ENCODE peak calls at places on chromosome 9, in nine cellular contexts. U, G, A, Z, L, Y, S, J and Q are unnamed samples. For H3K27me3, the result is how much of the 10 kb centered on the place peaks cover.

GRCh38 chr9:23826120-23826629 is at the start of gene ELAVL2:
- DNase-seq in U (peak), G (peak), A (peak), Z (peak), L (peak), Y (peak), S (peak), J (peak), Q (peak)

GRCh38 chr9:37491939-37492338 is 6.2 kb downstream of the POLR1E start:
- DNase-seq in U (no peak), G (no peak), A (no peak), Z (no peak), L (no peak), Y (no peak), S (no peak), J (no peak), Q (no peak)

GRCh38 chr9:116391306-116391900 is 237.8 kb downstream of the PAPPA start:
- DNase-seq in U (no peak), G (no peak), A (no peak), Z (no peak), L (no peak), Y (no peak), S (no peak), J (no peak), Q (peak)

GRCh38 chr9:99485461-99485860 is 263.4 kb downstream of the SEC61B start:
- DNase-seq in U (no peak), G (no peak), A (no peak), Z (no peak), L (no peak), Y (no peak), S (no peak), J (no peak), Q (peak)

GRCh38 chr9:129283290-129283691 is 105.2 kb upstream of the IER5L start:
- DNase-seq in U (no peak), G (no peak), A (no peak), Z (no peak), L (no peak), Y (peak), S (no peak), J (peak), Q (no peak)

GRCh38 chr9:86321373-86321772 is 32.8 kb downstream of the TUT7 start:
- DNase-seq in U (no peak), G (no peak), A (no peak), Z (no peak), L (no peak), Y (no peak), S (no peak), J (no peak), Q (peak)

GRCh38 chr9:21833090-21833801 is 30.8 kb downstream of the MTAP start:
- DNase-seq in U (no peak), G (no peak), A (no peak), Z (no peak), L (no peak), Y (no peak), S (no peak), J (no peak), Q (no peak)

GRCh38 chr9:78074385-78075291 is 43.0 kb upstream of the GNAQ start:
- DNase-seq in U (peak), G (no peak), A (no peak), Z (no peak), L (no peak), Y (no peak), S (no peak), J (no peak), Q (no peak)

GRCh38 chr9:127563579-127563978 is 48.5 kb upstream of the STXBP1 start:
- DNase-seq in U (no peak), G (no peak), A (no peak), Z (no peak), L (no peak), Y (no peak), S (no peak), J (no peak), Q (no peak)

GRCh38 chr9:82020341-82020740 is 31.8 kb downstream of the SPATA31D1 start:
- DNase-seq in U (no peak), G (no peak), A (no peak), Z (no peak), L (no peak), Y (no peak), S (no peak), J (no peak), Q (no peak)

GRCh38 chr9:32015795-32016194 is 368.6 kb upstream of the ACO1 start:
- DNase-seq in U (no peak), G (no peak), A (no peak), Z (no peak), L (no peak), Y (no peak), S (no peak), J (no peak), Q (no peak)

GRCh38 chr9:101504188-101504587 is 29.5 kb upstream of the RNF20 start:
- DNase-seq in U (no peak), G (no peak), A (no peak), Z (no peak), L (no peak), Y (no peak), S (no peak), J (no peak), Q (no peak)

GRCh38 chr9:81562221-81563019 is 126.9 kb downstream of the TLE1 start:
- DNase-seq in U (no peak), G (peak), A (no peak), Z (no peak), L (no peak), Y (no peak), S (no peak), J (peak), Q (peak)

GRCh38 chr9:97504381-97505216 is 3.1 kb downstream of the TMOD1 start:
- DNase-seq in U (no peak), G (no peak), A (no peak), Z (no peak), L (no peak), Y (no peak), S (no peak), J (no peak), Q (no peak)

GRCh38 chr9:110152704-110153374 is 55.1 kb downstream of the C9orf152 start:
- DNase-seq in U (peak), G (peak), A (no peak), Z (peak), L (no peak), Y (no peak), S (peak), J (no peak), Q (peak)

GRCh38 chr9:105280730-105281129 is 36.3 kb downstream of the SLC44A1 start:
- DNase-seq in U (no peak), G (no peak), A (no peak), Z (no peak), L (no peak), Y (no peak), S (no peak), J (no peak), Q (no peak)

GRCh38 chr9:91246842-91247241 is 114.9 kb downstream of the AUH start:
- DNase-seq in U (no peak), G (peak), A (no peak), Z (no peak), L (peak), Y (no peak), S (no peak), J (no peak), Q (peak)

DNA sequence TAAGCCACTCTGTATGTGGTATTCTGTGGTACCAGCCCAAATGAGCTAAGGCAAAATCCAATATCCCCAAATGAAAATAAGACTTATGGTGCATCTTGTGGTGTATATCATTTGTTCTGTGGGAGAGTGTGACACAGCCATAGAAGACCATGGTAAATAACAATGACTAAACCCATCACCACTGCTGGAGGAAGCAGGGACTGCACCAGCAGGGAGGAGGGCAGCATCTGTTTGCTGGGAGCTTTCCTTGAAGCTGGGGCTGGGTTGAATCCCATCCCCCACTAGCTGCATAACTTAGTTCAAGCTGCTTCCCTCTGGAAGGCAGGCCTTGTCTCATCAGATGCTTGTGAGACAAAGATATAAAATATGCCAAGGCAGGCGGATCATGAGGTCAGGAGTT is 14.2 kb downstream of the GADD45G start:
- DNase-seq in U (no peak), G (peak), A (no peak), Z (no peak), L (no peak), Y (no peak), S (no peak), J (no peak), Q (no peak)
- H3K27me3 ChIP-seq in U (under half), G (under half), A (under half), Z (under half), L (under half), Y (under half), S (under half), J (under half), Q (under half)

GRCh38 chr9:76680716-76681431 is 83.4 kb upstream of the PCA3 start:
- DNase-seq in U (no peak), G (no peak), A (no peak), Z (no peak), L (no peak), Y (no peak), S (no peak), J (no peak), Q (no peak)
- H3K4me3 ChIP-seq in U (no peak), G (no peak), A (no peak), Z (no peak), L (no peak), Y (no peak), S (no peak), J (no peak), Q (no peak)

DNA sequence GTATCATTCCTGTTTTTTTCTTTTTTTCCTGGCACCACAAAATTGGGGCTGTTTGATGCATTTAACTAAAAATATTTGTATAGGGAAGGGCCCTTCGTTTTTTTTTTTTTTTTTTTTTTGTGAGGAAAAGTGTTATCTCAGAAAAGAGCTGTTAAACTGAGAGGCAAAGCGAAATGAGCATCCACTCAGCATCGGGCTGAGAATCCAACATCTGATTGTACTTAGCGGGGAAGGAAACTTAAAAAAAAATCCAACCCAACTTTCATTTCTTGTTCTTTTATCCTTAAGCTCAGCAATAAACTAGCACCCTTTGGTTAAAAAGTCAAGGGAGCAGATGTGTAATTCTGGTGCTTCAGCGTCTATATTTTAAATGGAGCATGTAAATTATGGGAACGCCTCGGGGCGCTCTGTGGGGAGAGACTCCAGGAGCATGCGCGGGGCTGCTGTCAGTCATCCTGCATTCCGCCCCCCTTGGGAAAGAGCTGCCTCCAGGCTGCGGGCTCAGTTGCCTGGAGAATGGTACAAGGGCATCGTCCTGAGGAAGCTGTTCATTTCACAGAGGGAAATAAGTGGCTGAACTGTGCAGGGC is 33.3 kb downstream of the DMRT2 start:
- DNase-seq in U (no peak), G (no peak), A (no peak), Z (peak), L (peak), Y (no peak), S (peak), J (no peak), Q (peak)
- H3K27me3 ChIP-seq in U (under half), G (under half), A (under half), Z (under half), L (under half), Y (under half), S (under half), J (under half), Q (under half)

DNA sequence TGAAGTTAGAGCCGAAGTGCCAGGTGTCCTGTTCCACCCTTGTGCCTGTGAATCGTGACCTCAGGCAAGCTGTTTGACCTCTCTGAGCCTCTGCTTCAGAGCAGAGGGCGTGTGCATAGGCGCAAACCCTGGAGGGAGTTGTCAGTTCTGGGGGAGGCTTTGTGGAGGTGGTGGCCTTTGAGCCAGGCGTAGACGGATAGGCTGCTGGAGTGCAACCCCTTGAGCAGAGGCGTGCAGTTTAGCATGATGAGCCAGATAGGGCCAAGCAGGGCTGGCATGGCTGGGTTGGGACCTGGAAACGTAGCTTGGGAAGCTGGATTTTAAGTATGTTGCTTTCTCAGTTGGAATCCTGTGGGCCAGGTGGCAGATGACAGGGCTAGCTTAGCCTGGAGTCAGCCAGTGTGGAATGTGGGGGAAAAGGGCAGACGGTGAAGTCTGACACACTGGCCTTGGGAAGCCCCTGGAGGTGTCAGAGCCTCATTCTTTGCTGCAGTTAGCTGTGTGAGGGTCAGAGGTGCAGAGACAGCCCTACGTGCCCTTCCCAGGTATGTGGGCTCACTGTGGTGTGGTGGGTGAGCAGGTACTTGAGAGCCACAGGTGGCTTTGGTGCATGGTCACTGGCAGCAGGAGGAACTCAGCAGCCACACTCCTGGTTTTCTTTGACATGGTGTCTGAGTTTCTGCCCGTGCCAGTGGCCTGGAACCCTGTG is 93.4 kb downstream of the DAB2IP start:
- DNase-seq in U (peak), G (peak), A (no peak), Z (no peak), L (no peak), Y (no peak), S (no peak), J (no peak), Q (no peak)
- H3K4me3 ChIP-seq in U (no peak), G (no peak), A (no peak), Z (no peak), L (no peak), Y (peak), S (peak), J (peak), Q (no peak)

DNA sequence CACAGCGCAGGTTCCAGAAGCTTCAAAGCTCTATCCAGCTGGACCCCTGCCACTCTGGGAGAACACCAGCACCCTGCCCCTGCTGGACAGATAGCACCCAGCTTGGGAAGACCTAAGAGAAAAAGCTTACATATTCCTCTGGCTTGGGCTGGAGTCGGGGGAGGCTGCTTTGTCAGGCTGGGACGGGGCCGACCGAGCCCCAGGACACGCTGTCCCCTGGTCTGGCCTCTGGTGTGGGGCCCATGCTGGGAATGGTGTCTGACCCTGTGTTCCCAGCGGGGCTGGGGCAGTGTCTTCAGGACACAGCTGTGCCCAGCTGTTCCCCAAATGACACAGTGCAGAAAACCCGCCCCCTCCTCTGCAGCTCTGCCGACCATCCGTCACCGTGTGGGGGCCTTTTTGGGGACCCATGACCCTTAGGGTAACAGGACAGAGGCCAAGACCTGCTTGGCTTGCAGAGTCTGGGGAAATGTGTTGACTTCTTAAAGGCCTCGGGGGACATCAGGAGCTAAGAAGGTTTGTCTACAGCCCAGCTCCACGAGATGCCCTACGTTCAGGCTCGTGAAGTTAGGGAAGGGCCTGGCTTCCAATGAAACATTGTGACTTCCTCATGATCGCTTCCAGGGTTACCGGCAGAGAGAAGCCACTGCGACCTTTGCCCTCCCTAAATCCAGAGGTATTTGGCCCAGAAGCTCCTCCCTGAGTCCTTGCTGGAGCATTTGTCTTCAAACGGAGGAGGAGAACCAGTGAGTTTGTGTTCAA is 20.4 kb upstream of the SLC2A6 start:
- DNase-seq in U (no peak), G (peak), A (no peak), Z (no peak), L (no peak), Y (no peak), S (peak), J (no peak), Q (no peak)
- H3K27me3 ChIP-seq in U (under half), G (under half), A (under half), Z (under half), L (under half), Y (under half), S (under half), J (under half), Q (under half)

GRCh38 chr9:10146517-10147331 is 466.1 kb downstream of the PTPRD start:
- DNase-seq in U (no peak), G (no peak), A (no peak), Z (no peak), L (no peak), Y (no peak), S (no peak), J (no peak), Q (no peak)

DNA sequence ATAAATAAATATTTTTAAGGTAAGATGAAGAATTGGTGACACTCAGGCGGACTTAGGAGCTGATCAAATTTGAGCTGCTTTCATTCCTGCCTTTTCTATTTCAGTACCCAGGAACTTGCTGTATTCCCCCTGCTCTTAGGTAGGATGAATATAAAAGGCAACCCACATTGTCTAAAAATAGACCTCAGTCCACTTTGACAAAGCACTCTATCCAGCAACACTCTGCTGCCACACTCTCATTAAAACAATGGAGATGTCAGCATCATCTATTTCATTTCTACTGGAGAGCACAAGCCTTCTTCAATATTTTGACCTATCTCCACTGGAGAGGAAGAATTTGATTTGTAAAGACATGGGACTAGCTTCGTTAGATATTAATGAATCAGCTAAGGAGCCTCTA is 468.5 kb downstream of the PTPRD start:
- DNase-seq in U (no peak), G (no peak), A (no peak), Z (no peak), L (no peak), Y (no peak), S (no peak), J (no peak), Q (no peak)
- H3K4me3 ChIP-seq in U (no peak), G (no peak), A (no peak), Z (no peak), L (no peak), Y (no peak), S (no peak), J (no peak), Q (no peak)

DNA sequence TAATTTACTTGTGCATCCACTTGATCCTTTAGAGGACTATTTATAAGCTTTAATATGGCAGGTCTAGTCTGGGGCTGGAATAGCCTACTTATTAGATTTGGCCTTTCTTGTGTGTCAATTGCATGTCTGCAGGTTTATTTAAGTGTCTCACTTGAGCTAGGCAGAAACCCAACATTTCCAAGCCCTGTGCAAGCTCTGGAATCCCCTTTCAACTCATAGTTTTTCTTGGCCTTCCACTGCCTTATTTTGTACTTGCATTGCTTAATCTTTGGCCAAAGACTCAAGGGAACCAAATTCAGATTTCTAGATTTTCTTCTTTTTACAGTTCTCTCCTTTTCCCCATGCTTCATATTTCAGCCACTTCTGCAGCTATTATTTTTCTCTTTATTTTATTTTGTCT is 102.4 kb upstream of the RFX3 start:
- DNase-seq in U (no peak), G (no peak), A (no peak), Z (no peak), L (no peak), Y (no peak), S (no peak), J (no peak), Q (no peak)
- H3K27me3 ChIP-seq in U (under half), G (under half), A (under half), Z (under half), L (under half), Y (under half), S (under half), J (under half), Q (under half)

DNA sequence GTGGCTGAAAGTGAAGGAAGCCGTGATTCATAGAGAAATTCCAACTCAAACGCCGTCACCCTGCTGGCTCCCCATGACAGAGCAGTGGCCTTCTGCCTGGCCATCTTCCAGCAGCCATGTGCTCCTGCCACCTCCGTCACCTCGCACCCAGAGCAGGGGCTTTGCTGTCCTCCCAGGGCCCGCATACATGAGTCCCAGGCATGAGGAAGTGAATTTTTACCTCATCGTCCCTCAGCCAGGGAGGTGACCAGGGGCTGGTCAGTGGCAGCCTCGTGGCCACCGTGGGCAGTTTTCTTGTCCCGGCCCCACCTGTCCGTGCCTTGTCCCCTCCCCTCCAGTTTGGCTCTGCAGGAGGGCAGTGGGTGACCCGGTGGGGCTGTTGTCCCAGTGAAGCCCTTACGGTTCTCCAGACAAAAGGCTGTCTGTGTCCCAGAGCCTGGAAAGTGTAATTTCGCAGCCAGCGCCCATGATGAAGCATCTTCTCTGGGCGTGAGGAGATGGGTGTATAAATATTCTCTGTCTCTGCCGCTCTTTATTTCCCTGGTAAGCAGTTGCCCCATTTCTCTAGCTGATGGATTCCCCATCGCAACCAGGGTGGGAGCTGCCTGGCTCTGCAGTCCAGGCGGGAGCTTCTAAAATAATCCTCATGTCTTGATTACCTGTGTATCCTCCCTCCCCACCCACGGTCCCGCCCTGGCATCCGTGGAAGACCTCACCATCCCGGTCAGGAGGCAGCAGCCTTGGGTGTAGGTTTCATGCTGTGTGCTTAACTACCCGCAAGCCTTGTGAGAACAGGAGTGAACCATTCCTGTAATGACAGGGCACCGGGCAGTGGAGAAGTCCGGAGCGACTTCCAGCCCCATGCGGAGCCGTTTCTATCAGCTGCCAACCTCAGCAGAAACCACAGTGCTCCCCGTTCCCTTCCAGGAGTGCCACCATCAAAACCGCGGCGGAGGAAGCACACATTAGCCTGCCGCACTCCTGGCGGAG is 123.8 kb upstream of the LMX1B start:
- DNase-seq in U (no peak), G (peak), A (no peak), Z (no peak), L (peak), Y (no peak), S (no peak), J (no peak), Q (no peak)
- H3K4me3 ChIP-seq in U (no peak), G (no peak), A (no peak), Z (no peak), L (no peak), Y (no peak), S (no peak), J (no peak), Q (no peak)